ENCODE peak calls at places on chromosomes 5 and 9, in five cellular contexts. O is CD8-positive, alpha-beta T cell; V is BJ; G is tibial nerve; I is right atrium auricular region. E is an unnamed sample.

GRCh38 chr5:40221796-40222195 is 457.9 kb upstream of the PTGER4 start:
- DNase-seq in V (peak), I (no peak), O (no peak), G (no peak), E (no peak)

GRCh38 chr5:34728236-34728635 is 72.1 kb downstream of the RAI14 start:
- DNase-seq in V (no peak), O (no peak), I (no peak), G (no peak), E (no peak)

GRCh38 chr5:126449751-126450271 is 26.6 kb downstream of the GRAMD2B start:
- DNase-seq in V (no peak), O (peak), G (no peak), I (no peak), E (no peak)

GRCh38 chr9:20853866-20854265 is 169.8 kb downstream of the FOCAD start:
- DNase-seq in V (no peak), G (no peak), O (no peak), I (no peak), E (no peak)

GRCh38 chr5:42840279-42840678 is 28.6 kb upstream of the SELENOP start:
- DNase-seq in G (peak), V (peak), I (no peak), O (no peak), E (peak)

GRCh38 chr9:8268881-8269280 is 469.3 kb upstream of the DMAC1 start:
- DNase-seq in G (no peak), V (no peak), O (no peak), I (no peak), E (no peak)

GRCh38 chr9:102769307-102769706 is 225.8 kb upstream of the CYLC2 start:
- DNase-seq in V (no peak), O (no peak), I (no peak), G (no peak), E (no peak)

GRCh38 chr9:98691890-98692289 is 16.8 kb downstream of the GABBR2 start:
- DNase-seq in I (peak), O (no peak), V (no peak), G (no peak), E (no peak)

GRCh38 chr9:101353683-101354082 is 31.1 kb downstream of the BAAT start:
- DNase-seq in V (no peak), O (no peak), G (no peak), I (no peak), E (no peak)

GRCh38 chr9:121568541-121569265 is 69.1 kb upstream of the GGTA1 start:
- DNase-seq in I (peak), V (no peak), G (peak), O (no peak), E (peak)

GRCh38 chr5:134905246-134905996 is 490 bp downstream of the PCBD2 start:
- DNase-seq in V (peak), G (peak), I (peak), O (peak), E (peak)

GRCh38 chr9:6566409-6567139 is 79.0 kb downstream of the GLDC start:
- DNase-seq in O (no peak), G (no peak), I (no peak), V (peak), E (peak)

GRCh38 chr5:134046801-134047707 is 42.3 kb upstream of the VDAC1 start:
- DNase-seq in I (no peak), G (no peak), O (no peak), V (no peak), E (no peak)

GRCh38 chr9:129242971-129243561 is 65.0 kb upstream of the IER5L start:
- DNase-seq in V (no peak), G (peak), I (peak), O (no peak), E (peak)

GRCh38 chr5:169706758-169707450 is 69.8 kb downstream of the DOCK2 start:
- DNase-seq in I (no peak), G (no peak), O (no peak), V (peak), E (no peak)

GRCh38 chr9:112355305-112355953 is 22.0 kb upstream of the PTBP3 start:
- DNase-seq in I (no peak), G (no peak), V (no peak), O (no peak), E (no peak)

GRCh38 chr9:98367371-98367900 is 112.0 kb upstream of the TBC1D2 start:
- DNase-seq in I (no peak), O (no peak), V (no peak), G (no peak), E (no peak)

GRCh38 chr9:125476645-125477044 is 215.0 kb downstream of the GAPVD1 start:
- DNase-seq in O (no peak), I (no peak), G (no peak), V (no peak), E (no peak)

GRCh38 chr5:68476854-68477253 is 261.3 kb downstream of the PIK3R1 start:
- DNase-seq in I (no peak), O (no peak), V (no peak), G (no peak), E (no peak)

GRCh38 chr5:88925692-88926490 is 42.9 kb upstream of the MEF2C start:
- DNase-seq in O (no peak), I (no peak), G (no peak), V (no peak), E (no peak)

GRCh38 chr5:2895196-2895595 is 143.7 kb upstream of the IRX2 start:
- DNase-seq in G (no peak), I (no peak), O (no peak), V (no peak), E (no peak)

GRCh38 chr5:6899215-6899614 is 186.0 kb downstream of the TENT4A start:
- DNase-seq in G (no peak), O (no peak), V (no peak), I (no peak), E (no peak)

GRCh38 chr9:34374905-34375552 is 1.7 kb downstream of the MYORG start:
- DNase-seq in O (no peak), I (no peak), V (no peak), G (no peak), E (no peak)

DNA sequence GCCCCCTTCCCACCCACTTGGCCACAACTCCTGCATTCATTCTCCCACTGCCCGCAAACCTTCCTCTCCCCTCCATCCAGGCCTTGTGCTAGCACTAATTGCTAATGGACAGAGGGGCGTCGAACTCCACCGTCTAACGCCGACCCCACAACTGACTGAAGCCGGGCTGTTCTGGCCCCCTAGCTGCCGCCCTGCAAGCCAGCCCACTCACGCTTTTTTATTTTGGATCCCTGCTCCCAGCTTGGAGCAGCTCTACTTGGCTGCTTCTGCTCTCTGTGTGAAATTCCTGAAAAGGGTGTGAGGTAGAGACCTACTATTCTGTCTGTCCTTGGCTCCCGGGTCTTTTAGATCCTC is 704 bp upstream of the ASTN2 start:
- DNase-seq in G (no peak), V (no peak), I (no peak), O (no peak), E (no peak)
- TF ChIP-seq CTCF in G (no peak), V (no peak), I (no peak), O (no peak), E (peak)

GRCh38 chr9:93525476-93525875 is 50.9 kb upstream of the PHF2 start:
- DNase-seq in O (no peak), I (no peak), V (no peak), G (no peak), E (no peak)

GRCh38 chr9:93523518-93524144 is 52.8 kb upstream of the PHF2 start:
- DNase-seq in G (no peak), I (no peak), O (no peak), V (no peak), E (no peak)

GRCh38 chr9:93522736-93523135 is 53.6 kb upstream of the PHF2 start:
- DNase-seq in O (no peak), G (no peak), V (no peak), I (no peak), E (no peak)

GRCh38 chr9:93517331-93517730 is 59.1 kb upstream of the PHF2 start:
- DNase-seq in G (no peak), O (no peak), V (no peak), I (no peak), E (no peak)

GRCh38 chr9:93520523-93520922 is 55.9 kb upstream of the PHF2 start:
- DNase-seq in I (no peak), G (no peak), O (no peak), V (no peak), E (no peak)
- TF ChIP-seq CTCF in I (no peak), G (no peak), O (no peak), V (peak), E (no peak)

GRCh38 chr9:752201-752600 is 89.3 kb upstream of the DMRT1 start:
- DNase-seq in O (no peak), I (peak), G (no peak), V (peak), E (peak)

GRCh38 chr9:752681-753200 is 88.8 kb upstream of the DMRT1 start:
- DNase-seq in V (no peak), G (no peak), O (no peak), I (peak), E (no peak)

GRCh38 chr9:755454-756381 is 85.8 kb upstream of the DMRT1 start:
- DNase-seq in I (peak), O (no peak), G (no peak), V (peak), E (peak)

GRCh38 chr9:751137-752051 is 90.1 kb upstream of the DMRT1 start:
- DNase-seq in G (no peak), O (no peak), I (peak), V (no peak), E (no peak)

GRCh38 chr9:754150-754931 is 87.2 kb upstream of the DMRT1 start:
- DNase-seq in V (no peak), I (peak), O (no peak), G (no peak), E (no peak)
- TF ChIP-seq CTCF in V (no peak), I (no peak), O (no peak), G (no peak), E (no peak)

GRCh38 chr9:95182854-95183563 is 134.5 kb downstream of the FANCC start:
- DNase-seq in I (no peak), V (no peak), O (no peak), G (peak), E (no peak)
- TF ChIP-seq CTCF in I (no peak), V (peak), O (no peak), G (peak), E (peak)

GRCh38 chr9:130682490-130683121 is 11.0 kb upstream of the EXOSC2 start:
- DNase-seq in I (peak), O (peak), G (peak), V (no peak), E (no peak)
- TF ChIP-seq CTCF in I (peak), O (peak), G (peak), V (peak), E (peak)